ENCODE peak calls at places on chromosomes 6 and 20, in four cellular contexts. V is fibroblast of pulmonary artery, U is cardiac fibroblast, P is AG09309. N is an unnamed sample.

GRCh38 chr20:45407067-45407745 is 883 bp upstream of the DBNDD2 start:
- DNase-seq in U (peak), P (no peak), V (peak), N (peak)

GRCh38 chr6:143368426-143368825 is 82.1 kb downstream of the ADAT2 start:
- DNase-seq in P (no peak), V (peak), U (peak), N (peak)

GRCh38 chr20:39850821-39851330 is 838.2 kb downstream of the MAFB start:
- DNase-seq in V (no peak), P (no peak), U (no peak), N (peak)

GRCh38 chr6:25392372-25392771 is 113.2 kb downstream of the CARMIL1 start:
- DNase-seq in U (peak), V (peak), P (no peak), N (peak)

GRCh38 chr6:148491638-148492210 is 149.1 kb downstream of the SASH1 start:
- DNase-seq in P (no peak), U (no peak), V (no peak), N (no peak)

GRCh38 chr20:48986899-48987298 is 59.2 kb upstream of the CSE1L start:
- DNase-seq in U (no peak), V (peak), P (no peak), N (no peak)

GRCh38 chr20:63956664-63957003 is 418 bp upstream of the UCKL1 start:
- DNase-seq in U (no peak), P (no peak), V (no peak), N (no peak)

GRCh38 chr6:25973923-25974555 is 11.4 kb downstream of the TRIM38 start:
- DNase-seq in P (no peak), U (no peak), V (no peak), N (no peak)

GRCh38 chr20:5061209-5061608 is 58.5 kb downstream of the PCNA start:
- DNase-seq in P (no peak), U (no peak), V (no peak), N (no peak)

GRCh38 chr6:158488065-158488464 is 71.8 kb upstream of the TMEM181 start:
- DNase-seq in V (peak), P (peak), U (peak), N (peak)

GRCh38 chr6:57097596-57097995 is 7.6 kb downstream of the ZNF451 start:
- DNase-seq in V (peak), U (no peak), P (no peak), N (peak)

GRCh38 chr6:89260832-89261231 is 43.7 kb upstream of the GABRR1 start:
- DNase-seq in V (peak), U (no peak), P (no peak), N (no peak)

GRCh38 chr6:36139431-36139830 is 9.1 kb downstream of the MAPK13 start:
- DNase-seq in V (peak), U (peak), P (no peak), N (no peak)
- TF ChIP-seq CTCF in V (peak), U (peak), P (peak), N (peak)

DNA sequence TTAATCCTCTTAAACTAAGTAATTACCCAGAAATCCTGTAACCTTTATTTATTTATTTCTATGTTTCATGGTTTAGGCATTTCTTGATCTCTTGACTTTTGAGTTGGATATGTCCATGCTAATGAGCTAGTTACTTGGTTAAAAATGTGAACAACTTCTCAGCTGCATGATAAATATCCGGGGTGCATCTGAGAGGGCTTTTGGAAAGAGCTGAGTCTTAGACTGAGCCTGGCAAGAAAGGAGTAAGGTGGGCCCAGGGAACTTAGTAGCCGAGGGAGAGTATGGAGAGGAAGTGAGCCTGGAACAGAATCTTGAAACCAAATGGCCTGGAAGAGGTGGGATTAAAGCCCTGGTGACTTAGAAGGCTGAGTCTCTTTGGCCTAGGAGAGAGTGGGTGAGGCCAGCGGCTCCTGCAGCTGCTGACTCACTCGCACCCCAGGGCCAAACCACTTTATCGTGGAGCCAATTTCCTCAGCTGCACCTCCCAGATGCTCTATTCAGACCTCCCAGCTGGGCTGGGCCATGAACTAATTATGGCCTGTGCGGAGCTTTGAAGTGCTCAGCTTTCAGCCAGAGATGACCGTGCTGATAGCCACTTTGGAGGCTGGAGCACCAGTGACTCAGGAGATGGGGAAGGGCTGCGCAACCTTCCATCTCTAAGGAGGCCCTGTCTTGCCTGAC is 19.1 kb downstream of the TGM3 start:
- DNase-seq in U (peak), P (peak), V (peak), N (peak)
- H3K4me3 ChIP-seq in U (no peak), P (no peak), V (no peak), N (no peak)

GRCh38 chr6:155530219-155530834 is 74.7 kb upstream of the NOX3 start:
- DNase-seq in V (peak), P (peak), U (peak), N (peak)
- TF ChIP-seq CTCF in V (peak), P (peak), U (peak), N (peak)

DNA sequence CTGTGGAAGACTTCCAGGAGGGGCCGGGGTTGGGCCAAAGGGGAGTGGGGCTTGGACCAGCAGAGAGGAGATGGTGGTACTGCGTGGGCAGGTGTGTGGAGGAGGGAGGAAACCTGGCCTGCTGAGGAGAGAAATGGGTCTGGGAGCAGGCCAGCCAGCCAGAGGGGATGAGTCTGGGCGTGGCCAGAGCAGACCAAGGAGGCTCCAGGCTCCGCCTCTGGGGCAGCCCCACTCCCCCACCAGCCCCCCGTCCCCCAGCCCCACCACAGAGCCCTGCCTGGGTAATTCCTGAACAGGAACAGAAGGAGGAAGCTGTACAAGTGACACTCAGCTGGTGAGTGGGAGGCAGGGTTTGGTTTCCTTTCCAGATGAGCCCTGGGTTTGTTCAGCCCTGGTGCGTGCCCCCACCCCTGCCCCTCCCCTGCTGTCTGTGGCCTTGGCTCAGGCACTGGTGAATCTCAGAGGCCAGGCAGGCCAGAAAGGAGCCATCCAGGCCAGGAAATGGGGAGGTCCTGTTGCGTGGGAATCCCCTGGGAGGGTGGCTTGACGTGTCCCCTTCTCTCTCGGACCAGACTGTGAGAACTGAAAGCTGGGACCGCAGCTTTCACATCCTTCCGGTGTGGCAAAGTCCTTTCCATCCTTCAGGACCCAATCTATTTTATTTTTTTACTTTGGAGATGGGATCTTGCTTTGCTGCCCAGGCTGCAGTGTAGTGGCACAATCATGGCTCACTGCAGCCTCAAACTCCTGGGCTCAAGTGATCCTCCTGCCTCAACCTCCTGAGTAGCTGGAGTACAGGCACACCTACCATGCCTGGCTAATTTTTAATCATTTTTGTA is 9.4 kb upstream of the SRC start:
- DNase-seq in P (no peak), U (peak), V (peak), N (peak)
- H3K4me3 ChIP-seq in P (no peak), U (no peak), V (no peak), N (peak)

GRCh38 chr20:59519707-59520014 is 84.7 kb upstream of the PHACTR3 start:
- DNase-seq in V (no peak), U (no peak), P (no peak), N (no peak)
- TF ChIP-seq CTCF in V (no peak), U (no peak), P (no peak), N (no peak)

DNA sequence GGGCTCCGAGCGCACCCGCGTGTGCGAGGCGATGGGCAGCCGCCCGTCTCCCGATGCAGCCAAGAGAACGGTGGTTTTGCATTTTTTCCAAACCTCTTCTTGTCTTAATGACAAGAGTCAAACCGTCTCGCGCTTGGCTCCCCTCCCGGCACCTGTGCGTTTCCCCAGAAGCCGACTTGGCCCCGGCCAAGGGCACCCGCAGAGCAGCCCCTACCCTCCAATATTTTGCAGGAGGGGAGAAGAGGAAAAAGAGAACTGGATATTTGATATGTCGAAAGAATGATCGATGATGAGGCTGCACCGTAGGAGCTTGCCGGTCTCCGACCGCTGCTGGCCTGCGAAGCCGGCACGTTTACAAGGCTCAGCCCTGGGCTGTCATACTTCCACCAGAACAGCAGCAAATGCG is 296.6 kb downstream of the TFAP2C start:
- DNase-seq in U (no peak), P (no peak), V (no peak), N (no peak)
- H3K4me3 ChIP-seq in U (no peak), P (peak), V (no peak), N (peak)

N was measured in AG10803.